ENCODE peak calls at places on chromosomes 7 and 10, in seven cellular contexts. K is stomach, S is sigmoid colon, E is esophagus muscularis mucosa, Y is GM12891, G is spleen, C is endothelial cell of umbilical vein. X is an unnamed sample.

GRCh38 chr7:130894146-130895005 is 160.4 kb upstream of the KLF14 start:
- DNase-seq in K (peak), S (peak), E (no peak), Y (no peak), G (no peak), C (peak), X (no peak)

GRCh38 chr10:132397036-132397541 is at the start of gene PWWP2B:
- DNase-seq in K (peak), S (peak), E (no peak), Y (peak), G (peak), C (no peak), X (no peak)

GRCh38 chr7:150399861-150400778 is 21.0 kb downstream of the ZNF775 start:
- DNase-seq in K (no peak), S (peak), E (no peak), Y (no peak), G (no peak), C (no peak), X (no peak)

GRCh38 chr7:91941450-91941849 is 788 bp downstream of the AKAP9 start:
- DNase-seq in K (peak), S (no peak), E (no peak), Y (no peak), G (no peak), C (peak), X (no peak)

GRCh38 chr10:73875139-73875475 is 752 bp upstream of the CAMK2G start:
- DNase-seq in K (no peak), S (no peak), E (no peak), Y (no peak), G (no peak), C (no peak), X (no peak)

GRCh38 chr10:99875473-99875872 is 93.0 kb downstream of the ABCC2 start:
- DNase-seq in K (no peak), S (no peak), E (no peak), Y (no peak), G (no peak), C (no peak), X (no peak)

GRCh38 chr7:149776305-149776704 is 2.9 kb upstream of the ZNF467 start:
- DNase-seq in K (peak), S (peak), E (no peak), Y (no peak), G (peak), C (peak), X (no peak)

GRCh38 chr7:129840757-129841156 is 112.0 kb downstream of the UBE2H start:
- DNase-seq in K (no peak), S (no peak), E (no peak), Y (no peak), G (no peak), C (no peak), X (no peak)

GRCh38 chr7:20033621-20034200 is 183.5 kb downstream of the MACC1 start:
- DNase-seq in K (no peak), S (peak), E (no peak), Y (no peak), G (no peak), C (no peak), X (no peak)

GRCh38 chr10:59448616-59449015 is 86.3 kb upstream of the FAM13C start:
- DNase-seq in K (no peak), S (no peak), E (no peak), Y (no peak), G (no peak), C (no peak), X (no peak)

GRCh38 chr10:60008816-60009215 is 102.5 kb upstream of the CCDC6 start:
- DNase-seq in K (no peak), S (no peak), E (no peak), Y (no peak), G (no peak), C (no peak), X (no peak)

GRCh38 chr7:93249749-93250148 is 17.6 kb downstream of the VPS50 start:
- DNase-seq in K (no peak), S (no peak), E (no peak), Y (no peak), G (no peak), C (no peak), X (no peak)

GRCh38 chr7:28512648-28513435 is 100.5 kb downstream of the CREB5 start:
- DNase-seq in K (no peak), S (no peak), E (no peak), Y (no peak), G (no peak), C (no peak), X (no peak)

GRCh38 chr10:96540240-96540639 is 26.5 kb upstream of the TLL2 start:
- DNase-seq in K (no peak), S (no peak), E (no peak), Y (no peak), G (no peak), C (no peak), X (no peak)

GRCh38 chr7:148804343-148805234 is 79.5 kb downstream of the EZH2 start:
- DNase-seq in K (no peak), S (no peak), E (no peak), Y (no peak), G (no peak), C (no peak), X (no peak)

GRCh38 chr10:43417950-43418768 is 9.2 kb upstream of the HNRNPF start:
- DNase-seq in K (no peak), S (no peak), E (no peak), Y (peak), G (no peak), C (peak), X (peak)

GRCh38 chr10:47383254-47384147 is 592 bp downstream of the ZNF488 start:
- DNase-seq in K (peak), S (no peak), E (no peak), Y (no peak), G (no peak), C (no peak), X (no peak)

GRCh38 chr7:111029141-111029572 is 61.8 kb upstream of the LRRN3 start:
- DNase-seq in K (no peak), S (no peak), E (no peak), Y (no peak), G (no peak), C (no peak), X (no peak)

GRCh38 chr7:127504715-127505114 is 80.7 kb downstream of the GCC1 start:
- DNase-seq in K (no peak), S (no peak), E (no peak), Y (no peak), G (no peak), C (peak), X (no peak)

GRCh38 chr10:97066877-97067555 is 118.7 kb downstream of the SLIT1 start:
- DNase-seq in K (no peak), S (no peak), E (no peak), Y (no peak), G (peak), C (no peak), X (no peak)

GRCh38 chr10:7407368-7408002 is 3.3 kb downstream of the SFMBT2 start:
- DNase-seq in K (no peak), S (no peak), E (no peak), Y (no peak), G (peak), C (peak), X (no peak)

GRCh38 chr10:7406712-7407333 is 4.0 kb downstream of the SFMBT2 start:
- DNase-seq in K (no peak), S (no peak), E (no peak), Y (no peak), G (no peak), C (no peak), X (no peak)

GRCh38 chr10:7408494-7409044 is 2.3 kb downstream of the SFMBT2 start:
- DNase-seq in K (peak), S (peak), E (no peak), Y (peak), G (peak), C (peak), X (peak)

GRCh38 chr10:7409045-7409731 is 1.6 kb downstream of the SFMBT2 start:
- DNase-seq in K (no peak), S (no peak), E (no peak), Y (no peak), G (peak), C (no peak), X (peak)

GRCh38 chr10:7408003-7408493 is 2.8 kb downstream of the SFMBT2 start:
- DNase-seq in K (no peak), S (peak), E (no peak), Y (no peak), G (peak), C (peak), X (no peak)
- TF ChIP-seq POLR2AphosphoS5 in K (no peak), S (no peak), E (no peak), Y (no peak), G (peak), C (no peak), X (no peak)

DNA sequence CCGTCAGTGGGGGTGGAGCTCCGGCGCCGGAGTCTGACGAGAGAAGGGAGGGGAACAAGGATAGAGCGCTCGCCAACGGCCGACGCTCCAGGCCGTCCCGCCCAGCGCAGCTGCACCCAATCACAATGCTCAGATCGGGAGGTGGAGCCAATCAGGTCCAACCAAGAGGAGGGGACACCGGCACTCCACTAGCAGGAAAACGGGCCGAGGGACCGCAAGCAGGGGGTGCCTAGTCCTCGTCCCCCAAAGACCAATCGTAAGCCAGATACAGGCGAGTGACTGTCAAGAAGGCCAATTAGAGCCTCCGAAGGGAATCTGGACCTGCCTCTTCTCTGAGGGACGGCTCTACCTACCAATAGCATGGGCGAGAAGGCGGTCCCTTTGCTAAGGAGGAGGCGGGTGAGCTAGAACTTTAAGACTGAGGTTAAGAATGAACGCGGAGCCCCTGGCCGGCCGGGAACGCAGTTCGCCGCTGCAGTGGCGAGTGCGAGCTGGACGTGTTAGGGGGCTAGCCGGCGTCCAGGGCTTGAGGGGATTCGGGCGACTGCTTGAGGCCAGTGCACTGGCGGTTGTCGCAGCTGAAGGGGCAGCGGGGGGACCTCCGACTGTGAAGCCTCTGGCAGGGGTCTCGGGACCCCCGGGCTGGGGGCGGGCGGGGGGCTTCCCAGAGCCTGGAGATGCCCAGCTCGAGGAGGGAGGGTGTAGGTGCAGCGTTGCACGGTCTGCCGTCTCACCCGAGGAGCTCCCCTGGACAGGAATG is at the start of gene FBXO24:
- DNase-seq in K (peak), S (peak), E (peak), Y (peak), G (peak), C (peak), X (peak)
- TF ChIP-seq POLR2A in K (no peak), S (peak), E (no peak), Y (no peak), G (no peak), C (peak), X (no peak)

GRCh38 chr7:37248396-37248836 is 200.2 kb downstream of the ELMO1 start:
- DNase-seq in K (no peak), S (peak), E (no peak), Y (no peak), G (no peak), C (no peak), X (no peak)
- TF ChIP-seq POLR2AphosphoS5 in K (no peak), S (no peak), E (no peak), Y (no peak), G (no peak), C (no peak), X (no peak)

GRCh38 chr10:105139363-105139762 is 498.3 kb downstream of the SORCS3 start:
- DNase-seq in K (no peak), S (no peak), E (no peak), Y (no peak), G (no peak), C (no peak), X (no peak)
- TF ChIP-seq POLR2A in K (no peak), S (no peak), E (no peak), Y (no peak), G (no peak), C (no peak), X (no peak)

DNA sequence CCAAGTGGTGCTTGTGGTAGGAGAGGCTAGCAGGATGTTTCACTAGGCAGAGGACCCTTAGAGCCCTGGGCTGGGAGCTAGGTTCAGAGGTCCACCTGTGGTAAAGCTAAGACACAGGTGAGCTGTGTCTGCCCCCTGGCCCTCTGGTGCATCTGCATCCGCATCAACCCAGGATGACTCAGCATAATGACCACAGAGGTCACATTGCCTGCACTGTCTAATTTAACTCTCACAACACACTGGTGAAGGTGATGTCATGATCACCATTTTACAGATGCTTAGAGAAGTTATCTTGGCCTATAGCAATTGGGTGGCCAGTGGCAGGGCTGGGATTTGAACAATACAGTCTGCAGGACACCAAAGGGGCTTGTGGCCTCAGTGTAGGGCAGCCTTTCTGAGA is 33.1 kb downstream of the HABP2 start:
- DNase-seq in K (no peak), S (no peak), E (no peak), Y (no peak), G (no peak), C (no peak), X (no peak)
- TF ChIP-seq POLR2AphosphoS5 in K (no peak), S (no peak), E (no peak), Y (no peak), G (no peak), C (no peak), X (no peak)

GRCh38 chr10:88952647-88953111 is at the start of gene ACTA2:
- DNase-seq in K (peak), S (peak), E (peak), Y (no peak), G (no peak), C (no peak), X (no peak)
- TF ChIP-seq POLR2A in K (peak), S (peak), E (peak), Y (no peak), G (no peak), C (no peak), X (no peak)

DNA sequence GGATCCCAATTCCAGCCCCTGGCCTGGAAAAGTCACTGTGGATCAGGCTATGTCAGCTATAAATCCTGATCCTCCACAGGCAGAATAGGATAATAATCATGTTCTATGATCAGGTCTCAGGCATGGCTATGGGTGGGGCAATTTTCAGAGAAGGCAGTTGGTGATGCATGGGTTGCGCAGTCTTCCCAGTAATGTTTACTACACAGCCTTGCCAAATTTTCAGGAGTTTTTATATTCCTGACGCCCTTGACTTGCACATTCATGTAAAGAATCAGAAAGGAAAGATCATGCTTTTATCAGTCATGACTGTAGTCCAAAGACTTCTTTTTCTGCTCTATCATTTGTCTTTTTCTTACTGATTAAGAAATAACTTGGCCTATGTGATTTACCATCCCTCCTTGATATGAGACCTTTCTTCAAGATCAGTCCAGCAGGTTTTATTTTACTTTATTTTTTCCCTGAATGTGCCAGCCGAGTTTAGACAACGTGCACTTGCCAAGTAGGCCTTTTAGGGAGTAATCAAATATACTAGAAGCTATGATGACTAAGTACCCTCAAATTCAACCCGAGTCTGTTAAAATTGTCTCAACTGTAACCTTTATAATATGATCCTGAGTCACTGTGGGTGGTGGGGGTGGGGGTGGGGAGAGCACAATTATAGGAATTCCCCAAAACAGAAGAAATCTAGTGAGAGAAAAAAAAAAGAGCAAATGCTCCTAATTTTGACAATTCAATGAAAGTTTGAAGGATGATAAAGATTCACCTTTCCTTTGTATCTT is 31.9 kb downstream of the ARL4A start:
- DNase-seq in K (no peak), S (no peak), E (no peak), Y (no peak), G (no peak), C (peak), X (no peak)
- TF ChIP-seq POLR2AphosphoS5 in K (no peak), S (no peak), E (no peak), Y (no peak), G (no peak), C (no peak), X (no peak)

GRCh38 chr7:139340808-139341057 is 404 bp upstream of the FMC1 start:
- DNase-seq in K (no peak), S (peak), E (no peak), Y (peak), G (peak), C (no peak), X (no peak)

GRCh38 chr7:139341776-139342244 is 673 bp downstream of the FMC1 start:
- DNase-seq in K (no peak), S (no peak), E (no peak), Y (no peak), G (peak), C (no peak), X (no peak)

GRCh38 chr7:139340037-139340807 is 915 bp upstream of the FMC1 start:
- DNase-seq in K (peak), S (peak), E (peak), Y (peak), G (peak), C (peak), X (peak)

GRCh38 chr7:139339698-139340036 is 1.5 kb upstream of the FMC1 start:
- DNase-seq in K (no peak), S (no peak), E (no peak), Y (no peak), G (no peak), C (no peak), X (no peak)

GRCh38 chr7:139341058-139341775 is at the start of gene FMC1:
- DNase-seq in K (peak), S (peak), E (peak), Y (peak), G (peak), C (peak), X (peak)
- TF ChIP-seq POLR2A in K (peak), S (peak), E (peak), Y (peak), G (no peak), C (no peak), X (peak)

GRCh38 chr7:155193716-155194115 is 104.0 kb upstream of the INSIG1 start:
- DNase-seq in K (no peak), S (peak), E (no peak), Y (no peak), G (no peak), C (no peak), X (no peak)

GRCh38 chr7:155195939-155196523 is 101.6 kb upstream of the INSIG1 start:
- DNase-seq in K (no peak), S (no peak), E (no peak), Y (no peak), G (no peak), C (no peak), X (no peak)

GRCh38 chr7:155191901-155192478 is 105.7 kb upstream of the INSIG1 start:
- DNase-seq in K (no peak), S (no peak), E (no peak), Y (no peak), G (no peak), C (no peak), X (no peak)

GRCh38 chr7:155192961-155193640 is 104.6 kb upstream of the INSIG1 start:
- DNase-seq in K (no peak), S (peak), E (no peak), Y (no peak), G (no peak), C (no peak), X (no peak)

DNA sequence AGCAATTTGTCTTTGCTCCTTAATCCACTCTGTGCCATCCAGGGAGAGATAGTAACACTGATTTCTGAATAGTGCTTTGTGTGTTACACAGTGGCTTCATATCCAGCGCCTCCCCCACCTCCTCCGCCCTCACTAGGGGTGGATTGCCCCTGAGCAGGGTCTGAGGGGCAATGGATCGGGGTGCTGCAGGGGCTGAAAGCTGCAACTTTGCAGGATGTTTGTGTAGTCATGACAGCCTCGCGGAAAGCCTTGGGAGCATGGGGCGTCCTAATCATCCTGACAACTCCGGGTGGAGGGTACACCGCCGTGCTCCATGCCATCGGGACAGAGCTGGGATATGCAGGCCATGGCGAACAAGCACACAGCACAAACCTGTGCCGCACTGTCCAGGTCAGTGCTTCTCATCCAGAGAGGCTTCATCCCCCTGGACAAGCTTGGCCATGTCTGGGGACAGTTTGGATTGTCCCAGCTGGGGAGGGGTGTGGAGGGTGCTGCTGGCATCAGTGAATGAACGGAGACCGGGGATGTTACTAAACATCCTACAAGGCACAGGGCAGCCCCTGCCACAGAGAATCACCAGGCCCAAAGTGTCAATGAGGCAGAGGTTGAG is 103.0 kb upstream of the INSIG1 start:
- DNase-seq in K (no peak), S (no peak), E (no peak), Y (no peak), G (no peak), C (no peak), X (no peak)
- TF ChIP-seq POLR2AphosphoS5 in K (no peak), S (no peak), E (no peak), Y (no peak), G (no peak), C (no peak), X (no peak)

X was measured in GM12892.